ENCODE peak calls at places on chromosomes 5 and 9, in seven cellular contexts. Y is tibial nerve, J is heart right ventricle, C is upper lobe of right lung, V is PC-3, G is left lung, F is HepG2. Z is an unnamed sample. For H3K4me1, the result is how much of the 10 kb centered on the place peaks cover.

GRCh38 chr5:148949871-148950863 is 112.7 kb downstream of the SH3TC2 start:
- DNase-seq in Y (no peak), G (peak), F (no peak), J (peak), V (peak), C (peak), Z (no peak)

GRCh38 chr9:135343733-135344522 is 135.7 kb upstream of the PPP1R26 start:
- DNase-seq in G (peak), Y (peak), F (peak), J (peak), V (peak), C (peak), Z (no peak)

GRCh38 chr9:21153688-21154608 is 12.3 kb upstream of the IFNW1 start:
- DNase-seq in V (peak), C (no peak), Y (no peak), F (no peak), J (no peak), G (no peak), Z (no peak)

GRCh38 chr5:40134883-40135520 is 544.7 kb upstream of the PTGER4 start:
- DNase-seq in C (no peak), J (no peak), Y (no peak), V (no peak), F (no peak), G (no peak), Z (no peak)

GRCh38 chr5:124661317-124662141 is 84.9 kb downstream of the ZNF608 start:
- DNase-seq in J (no peak), F (peak), G (no peak), C (no peak), Y (no peak), V (peak), Z (no peak)

GRCh38 chr9:81964216-81965171 is 21.2 kb downstream of the SPATA31D3 start:
- DNase-seq in Y (no peak), V (no peak), C (no peak), J (no peak), F (no peak), G (no peak), Z (no peak)

GRCh38 chr9:98472216-98472615 is 216.8 kb upstream of the TBC1D2 start:
- DNase-seq in C (no peak), J (no peak), V (no peak), Y (no peak), G (no peak), F (no peak), Z (no peak)

GRCh38 chr5:152942633-152943336 is 537.7 kb upstream of the NMUR2 start:
- DNase-seq in C (no peak), F (no peak), V (no peak), G (no peak), J (no peak), Y (no peak), Z (no peak)

GRCh38 chr9:136599811-136600660 is 54.2 kb upstream of the NOTCH1 start:
- DNase-seq in V (no peak), C (no peak), F (no peak), J (no peak), G (no peak), Y (no peak), Z (peak)

GRCh38 chr9:34771023-34771422 is 61.1 kb upstream of the CCL21 start:
- DNase-seq in G (no peak), C (no peak), F (no peak), V (peak), J (no peak), Y (no peak), Z (no peak)

GRCh38 chr9:35966433-35966832 is 8.5 kb upstream of the OR2S2 start:
- DNase-seq in C (no peak), V (no peak), J (no peak), F (no peak), G (no peak), Y (no peak), Z (no peak)

GRCh38 chr9:125161284-125161918 is 18.1 kb upstream of the SCAI start:
- DNase-seq in F (no peak), C (no peak), V (no peak), Y (no peak), J (no peak), G (no peak), Z (no peak)

GRCh38 chr5:130034872-130035271 is 130.6 kb downstream of the CHSY3 start:
- DNase-seq in V (no peak), C (no peak), Y (no peak), J (no peak), G (no peak), F (no peak), Z (no peak)

GRCh38 chr9:120526493-120526892 is 53.5 kb downstream of the CDK5RAP2 start:
- DNase-seq in Y (no peak), F (no peak), J (no peak), C (no peak), V (no peak), G (peak), Z (no peak)

GRCh38 chr9:127112683-127113539 is 9.5 kb downstream of the ANGPTL2 start:
- DNase-seq in Y (no peak), V (peak), J (no peak), F (no peak), G (no peak), C (peak), Z (no peak)

GRCh38 chr5:56693220-56693579 is 122.1 kb upstream of the MAP3K1 start:
- DNase-seq in Y (no peak), F (no peak), V (no peak), G (no peak), J (no peak), C (no peak), Z (no peak)

GRCh38 chr5:374631-375335 is 53.3 kb downstream of the AHRR start:
- DNase-seq in G (no peak), Y (no peak), F (no peak), J (no peak), C (peak), V (no peak), Z (no peak)

GRCh38 chr9:116987902-116988301 is 300.8 kb downstream of the TRIM32 start:
- DNase-seq in J (no peak), Y (no peak), F (no peak), C (no peak), G (no peak), V (no peak), Z (no peak)

GRCh38 chr9:21974542-21975409 is 19.4 kb downstream of the CDKN2A start:
- DNase-seq in Y (no peak), F (no peak), G (no peak), V (no peak), C (no peak), J (no peak), Z (no peak)

GRCh38 chr9:100219347-100219746 is 120.3 kb downstream of the INVS start:
- DNase-seq in C (no peak), Y (no peak), F (no peak), G (no peak), J (no peak), V (no peak), Z (no peak)

GRCh38 chr5:39517800-39518199 is 93.0 kb upstream of the DAB2 start:
- DNase-seq in V (peak), G (no peak), J (no peak), Y (no peak), C (no peak), F (no peak), Z (no peak)

DNA sequence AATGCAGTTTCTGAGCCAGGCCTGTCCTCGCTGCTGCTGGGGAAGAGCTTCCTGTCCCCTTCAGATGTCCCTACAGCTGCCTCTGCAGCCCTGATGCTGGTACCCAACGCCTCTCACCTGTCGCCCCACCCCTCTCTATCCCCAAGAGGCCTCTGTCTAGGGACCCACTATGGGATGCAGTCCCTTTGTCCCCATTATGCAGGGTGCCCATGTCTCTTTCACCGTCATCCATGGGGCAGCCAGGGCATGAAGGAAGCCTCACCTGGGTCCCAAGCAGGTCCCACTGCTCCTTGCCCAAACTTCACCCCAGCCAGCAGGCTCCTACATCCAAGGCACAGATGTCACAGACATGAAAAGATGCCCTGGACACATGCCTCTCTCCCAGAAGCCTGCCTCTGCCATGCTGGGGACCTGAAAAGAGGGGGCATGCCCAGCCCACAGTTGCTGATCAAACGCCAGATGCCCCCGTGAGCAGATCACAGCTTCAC is 81.2 kb downstream of the ADAMTS2 start:
- DNase-seq in C (peak), V (no peak), F (no peak), G (peak), J (no peak), Y (no peak), Z (no peak)
- H3K4me1 ChIP-seq in C (under half), V (under half), F (half or more), G (under half), J (under half), Y (under half), Z (under half)

DNA sequence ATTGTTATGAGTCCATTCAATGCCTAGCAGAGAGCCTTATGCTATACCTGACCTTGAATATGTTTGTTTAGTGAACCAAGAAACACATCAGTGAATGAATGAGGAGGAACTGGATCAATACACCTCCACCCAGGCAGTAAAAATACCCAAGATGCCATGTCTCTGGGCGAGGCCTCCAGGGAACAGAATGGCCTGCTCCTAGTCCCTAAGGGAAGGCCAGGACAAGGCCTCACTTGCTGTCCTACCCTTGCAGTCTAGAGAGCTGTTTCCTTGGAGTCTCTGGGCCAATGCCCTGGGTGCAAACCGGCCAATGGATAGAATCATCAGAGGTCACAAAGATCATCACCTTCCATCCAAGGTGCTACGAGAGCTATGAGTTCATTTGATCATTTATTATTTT is 26.1 kb downstream of the TNIP1 start:
- DNase-seq in V (peak), F (no peak), C (peak), G (no peak), Y (no peak), J (no peak), Z (no peak)
- H3K4me1 ChIP-seq in V (under half), F (under half), C (under half), G (half or more), Y (under half), J (under half), Z (under half)

DNA sequence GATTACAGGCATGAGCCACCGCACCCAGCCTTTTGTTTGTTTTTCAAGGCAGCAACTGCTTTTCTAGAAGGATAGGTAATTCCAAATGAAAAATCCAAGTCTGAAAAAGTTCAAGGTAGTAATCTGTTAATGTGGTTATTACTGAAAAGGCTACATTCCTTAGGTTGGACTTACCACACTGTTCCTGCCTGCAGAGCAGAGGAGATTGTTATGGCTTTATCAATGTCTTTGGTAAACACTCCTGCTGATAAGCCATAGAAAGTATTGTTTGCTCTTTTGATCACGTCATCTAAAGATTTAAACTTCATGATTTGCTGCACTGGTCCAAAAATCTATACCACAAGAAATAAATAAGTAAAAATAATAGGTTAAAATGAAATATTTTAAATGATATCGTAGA is 43.4 kb downstream of the ALDH1A1 start:
- DNase-seq in Y (no peak), J (no peak), C (no peak), G (no peak), V (no peak), F (peak), Z (no peak)
- H3K4me1 ChIP-seq in Y (under half), J (under half), C (under half), G (under half), V (under half), F (under half), Z (under half)

DNA sequence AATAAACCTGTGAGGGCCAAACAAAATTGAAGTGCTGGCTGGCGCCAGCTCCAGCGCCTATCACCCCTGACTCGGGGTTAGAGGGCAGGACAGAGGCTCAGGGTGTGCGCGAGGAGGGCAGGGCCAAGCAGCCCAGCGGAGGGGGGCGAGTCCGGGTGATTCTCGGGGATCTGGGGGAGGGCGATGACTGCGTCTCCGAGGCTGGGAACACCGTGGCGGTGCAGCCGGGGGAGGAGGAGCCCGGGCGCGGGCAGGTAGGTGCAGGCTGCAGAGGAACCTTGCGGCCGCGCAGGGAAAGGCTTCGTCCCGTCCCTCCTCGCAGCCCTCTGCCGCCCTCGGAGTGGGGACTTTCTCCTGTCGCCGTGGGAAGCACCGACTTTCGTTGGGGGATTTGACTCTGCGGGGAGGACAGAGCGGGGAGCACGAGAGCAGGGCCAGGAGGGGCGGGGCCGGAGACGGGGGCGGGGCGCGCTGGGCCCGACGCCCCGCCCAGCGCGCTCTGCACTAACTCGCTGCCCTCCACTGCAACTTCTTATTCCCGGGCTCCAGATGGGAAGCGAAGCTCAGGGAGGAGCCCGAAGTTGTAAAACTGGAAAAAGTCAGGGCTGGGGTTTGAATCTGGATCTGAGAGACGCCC is 5.3 kb downstream of the RGS14 start:
- DNase-seq in G (peak), C (peak), V (peak), Y (no peak), J (peak), F (no peak), Z (peak)
- H3K4me1 ChIP-seq in G (half or more), C (under half), V (under half), Y (under half), J (under half), F (half or more), Z (half or more)

GRCh38 chr5:53009816-53010215 is 20.7 kb downstream of the ITGA2 start:
- DNase-seq in F (no peak), V (no peak), Y (no peak), J (no peak), G (no peak), C (no peak), Z (no peak)

GRCh38 chr5:53010819-53011218 is 21.7 kb downstream of the ITGA2 start:
- DNase-seq in Y (no peak), V (no peak), F (no peak), J (no peak), C (no peak), G (no peak), Z (no peak)

GRCh38 chr5:53008751-53009150 is 19.6 kb downstream of the ITGA2 start:
- DNase-seq in F (no peak), V (peak), J (no peak), C (no peak), Y (no peak), G (no peak), Z (no peak)

GRCh38 chr5:53011233-53011632 is 22.1 kb downstream of the ITGA2 start:
- DNase-seq in G (no peak), Y (no peak), C (no peak), F (peak), V (no peak), J (no peak), Z (no peak)

DNA sequence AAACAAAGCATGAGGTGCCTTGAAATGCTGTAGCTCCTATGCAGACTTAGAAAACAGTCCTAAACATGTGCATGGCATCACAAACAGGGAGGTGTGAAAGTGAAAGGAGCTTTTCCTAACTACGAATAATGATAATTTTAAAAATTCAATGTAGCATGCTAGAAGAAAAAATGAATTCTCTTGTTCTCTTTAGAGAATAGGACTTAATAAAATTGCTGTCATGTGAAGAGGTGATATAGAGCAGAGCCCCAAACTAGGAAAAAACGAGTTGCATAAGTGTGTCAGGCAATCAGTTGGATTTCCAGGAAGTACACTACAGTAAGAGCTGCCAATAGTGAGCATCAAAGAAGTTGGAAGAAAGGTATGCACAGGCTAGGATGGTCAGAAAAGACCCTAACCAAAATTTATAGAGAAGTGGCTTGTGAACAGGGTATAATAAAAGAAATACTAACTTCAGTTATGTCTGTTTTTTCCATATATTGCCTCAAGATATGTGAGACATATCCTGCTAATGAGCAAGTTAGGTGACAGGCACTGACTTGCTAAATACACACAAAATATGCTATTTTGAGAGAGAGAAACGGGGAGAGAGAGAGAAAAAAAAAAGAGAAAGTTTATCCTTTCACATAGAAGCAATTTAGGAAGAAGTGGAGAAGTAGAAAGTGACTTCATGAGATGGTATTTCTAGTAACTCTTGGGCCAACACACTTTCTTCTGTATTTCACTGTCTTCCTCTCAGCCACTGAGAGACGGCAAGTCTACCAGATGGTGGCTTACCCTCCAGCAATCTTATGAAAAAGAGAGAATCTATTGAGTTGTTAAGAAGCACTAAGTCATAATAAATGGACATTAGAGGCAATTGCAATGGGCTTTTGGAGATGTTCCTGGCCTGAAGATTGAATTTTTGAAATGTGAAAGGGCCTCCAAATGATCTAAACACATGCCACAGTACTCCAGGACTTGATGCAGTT is 18.1 kb downstream of the ITGA2 start:
- DNase-seq in F (no peak), V (no peak), Y (no peak), G (no peak), C (no peak), J (no peak), Z (no peak)
- H3K4me1 ChIP-seq in F (half or more), V (half or more), Y (under half), G (under half), C (under half), J (under half), Z (under half)

GRCh38 chr9:77848428-77848827 is 183.2 kb downstream of the GNAQ start:
- DNase-seq in V (no peak), J (no peak), C (no peak), G (no peak), F (no peak), Y (no peak), Z (no peak)
- H3K4me1 ChIP-seq in V (under half), J (half or more), C (half or more), G (half or more), F (under half), Y (under half), Z (under half)

GRCh38 chr5:34717426-34718327 is 61.5 kb downstream of the RAI14 start:
- DNase-seq in Y (no peak), F (no peak), G (no peak), C (no peak), V (peak), J (no peak), Z (no peak)

GRCh38 chr5:34718516-34718915 is 62.4 kb downstream of the RAI14 start:
- DNase-seq in C (no peak), V (peak), Y (no peak), G (no peak), J (no peak), F (no peak), Z (no peak)

GRCh38 chr5:34712565-34712964 is 56.4 kb downstream of the RAI14 start:
- DNase-seq in Y (no peak), F (no peak), G (no peak), J (no peak), V (no peak), C (no peak), Z (no peak)

GRCh38 chr5:34716986-34717385 is 60.9 kb downstream of the RAI14 start:
- DNase-seq in F (no peak), G (no peak), V (peak), Y (no peak), J (no peak), C (no peak), Z (no peak)

GRCh38 chr5:34715711-34716110 is 59.6 kb downstream of the RAI14 start:
- DNase-seq in G (no peak), J (no peak), Y (no peak), V (peak), C (no peak), F (no peak), Z (no peak)
- H3K4me1 ChIP-seq in G (under half), J (under half), Y (under half), V (half or more), C (under half), F (under half), Z (under half)

GRCh38 chr9:23229764-23230434 is 596.1 kb downstream of the ELAVL2 start:
- DNase-seq in V (no peak), J (no peak), Y (no peak), G (no peak), F (no peak), C (no peak), Z (no peak)
- H3K4me1 ChIP-seq in V (under half), J (under half), Y (under half), G (under half), F (under half), C (under half), Z (under half)

DNA sequence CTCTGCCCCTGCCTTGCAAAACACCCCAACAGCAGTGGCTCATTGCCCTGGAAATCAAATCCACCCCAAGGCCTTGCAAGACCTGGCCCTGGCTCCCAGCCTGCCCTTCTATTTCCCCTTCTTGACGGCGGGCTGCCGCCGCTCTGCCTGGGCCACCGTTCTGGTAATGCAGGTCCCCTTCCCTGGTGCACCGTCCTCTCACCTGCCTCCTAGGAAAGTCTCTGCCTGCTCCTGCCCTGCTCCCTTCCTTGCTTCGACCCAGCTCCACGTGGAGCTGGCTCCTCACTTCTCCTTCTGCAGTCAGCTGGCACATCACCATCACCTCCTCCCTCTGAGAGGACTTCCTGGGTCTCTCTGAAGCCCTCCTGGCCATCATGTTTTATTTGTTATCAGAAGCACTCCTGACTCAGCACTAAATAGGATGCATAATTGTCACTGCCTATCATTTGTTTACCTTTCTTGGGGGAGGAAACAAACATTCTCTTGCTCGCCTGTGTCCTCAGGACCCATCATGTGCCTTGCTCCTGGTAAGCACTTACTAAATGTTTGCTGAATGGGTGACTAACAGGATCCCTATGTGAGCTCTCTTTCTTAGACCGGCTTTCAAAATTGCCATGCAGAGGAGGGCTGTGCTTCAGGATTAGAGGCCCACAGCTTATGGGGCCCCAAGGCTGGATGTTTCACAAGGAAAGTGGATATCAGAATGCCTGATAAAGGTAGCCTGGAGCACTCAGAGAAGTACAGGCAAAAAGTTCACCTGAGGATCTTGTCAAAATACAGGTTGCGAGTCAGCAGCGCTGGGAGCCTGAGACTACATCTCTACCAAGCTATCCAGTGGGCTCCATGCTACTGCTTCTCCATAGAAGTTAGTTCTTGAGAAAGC is 19.6 kb upstream of the C5orf47 start:
- DNase-seq in C (no peak), G (no peak), V (peak), J (no peak), F (peak), Y (no peak), Z (no peak)
- H3K4me1 ChIP-seq in C (under half), G (under half), V (under half), J (under half), F (half or more), Y (under half), Z (under half)